ENCODE peak calls at places on chromosomes 5 and 9, in five cellular contexts. One of them, this sample, is unnamed.

GRCh38 chr9:88742483-88742882 is 207.5 kb downstream of the NXNL2 start:
- DNase-seq in neural progenitor cell: no peak
- DNase-seq in DND-41: no peak
- DNase-seq in mesendoderm: no peak
- DNase-seq in PC-3: peak
- DNase-seq in this sample: peak

GRCh38 chr9:120791161-120791560 is 2.1 kb downstream of the FBXW2 start:
- DNase-seq in neural progenitor cell: no peak
- DNase-seq in DND-41: no peak
- DNase-seq in mesendoderm: no peak
- DNase-seq in PC-3: peak
- DNase-seq in this sample: no peak

GRCh38 chr9:22084336-22085035 is 75.4 kb upstream of the CDKN2B start:
- DNase-seq in neural progenitor cell: no peak
- DNase-seq in DND-41: no peak
- DNase-seq in mesendoderm: peak
- DNase-seq in PC-3: peak
- DNase-seq in this sample: no peak

GRCh38 chr5:15601274-15601673 is 101.3 kb downstream of the FBXL7 start:
- DNase-seq in neural progenitor cell: no peak
- DNase-seq in DND-41: peak
- DNase-seq in mesendoderm: peak
- DNase-seq in PC-3: no peak
- DNase-seq in this sample: no peak

GRCh38 chr9:124869466-124869985 is 7.6 kb downstream of the ARPC5L start:
- DNase-seq in neural progenitor cell: peak
- DNase-seq in DND-41: peak
- DNase-seq in mesendoderm: no peak
- DNase-seq in PC-3: peak
- DNase-seq in this sample: peak

GRCh38 chr5:37871023-37871815 is 31.4 kb upstream of the GDNF start:
- DNase-seq in neural progenitor cell: no peak
- DNase-seq in DND-41: no peak
- DNase-seq in mesendoderm: no peak
- DNase-seq in PC-3: peak
- DNase-seq in this sample: no peak

GRCh38 chr9:89179920-89180667 is 1.5 kb upstream of the SHC3 start:
- DNase-seq in neural progenitor cell: peak
- DNase-seq in DND-41: peak
- DNase-seq in mesendoderm: peak
- DNase-seq in PC-3: peak
- DNase-seq in this sample: peak

GRCh38 chr5:138829341-138829740 is 45.8 kb downstream of the LRRTM2 start:
- DNase-seq in neural progenitor cell: no peak
- DNase-seq in DND-41: no peak
- DNase-seq in mesendoderm: no peak
- DNase-seq in PC-3: no peak
- DNase-seq in this sample: no peak

GRCh38 chr5:166499452-166500240 is 1791.8 kb upstream of the WWC1 start:
- DNase-seq in neural progenitor cell: no peak
- DNase-seq in DND-41: no peak
- DNase-seq in mesendoderm: no peak
- DNase-seq in PC-3: no peak
- DNase-seq in this sample: no peak

GRCh38 chr9:75903785-75904360 is 13.4 kb downstream of the PCSK5 start:
- DNase-seq in neural progenitor cell: no peak
- DNase-seq in DND-41: no peak
- DNase-seq in mesendoderm: peak
- DNase-seq in PC-3: no peak
- DNase-seq in this sample: no peak

GRCh38 chr5:56251918-56252553 is 18.9 kb upstream of the ANKRD55 start:
- DNase-seq in neural progenitor cell: no peak
- DNase-seq in DND-41: no peak
- DNase-seq in mesendoderm: no peak
- DNase-seq in PC-3: no peak
- DNase-seq in this sample: no peak

GRCh38 chr5:170813231-170813630 is 29.7 kb downstream of the GABRP start:
- DNase-seq in neural progenitor cell: no peak
- DNase-seq in DND-41: no peak
- DNase-seq in mesendoderm: no peak
- DNase-seq in PC-3: no peak
- DNase-seq in this sample: no peak

GRCh38 chr5:89457411-89458329 is 574.7 kb upstream of the MEF2C start:
- DNase-seq in neural progenitor cell: no peak
- DNase-seq in DND-41: no peak
- DNase-seq in mesendoderm: no peak
- DNase-seq in PC-3: peak
- DNase-seq in this sample: peak

GRCh38 chr5:79932510-79933504 is 58.3 kb downstream of the MTX3 start:
- DNase-seq in neural progenitor cell: no peak
- DNase-seq in DND-41: no peak
- DNase-seq in mesendoderm: no peak
- DNase-seq in PC-3: no peak
- DNase-seq in this sample: no peak

GRCh38 chr5:68419637-68420452 is 204.3 kb downstream of the PIK3R1 start:
- DNase-seq in neural progenitor cell: peak
- DNase-seq in DND-41: no peak
- DNase-seq in mesendoderm: no peak
- DNase-seq in PC-3: no peak
- DNase-seq in this sample: peak

GRCh38 chr5:80492741-80493140 is 4.8 kb downstream of the FAM151B start:
- DNase-seq in neural progenitor cell: no peak
- DNase-seq in DND-41: no peak
- DNase-seq in mesendoderm: no peak
- DNase-seq in PC-3: no peak
- DNase-seq in this sample: no peak

GRCh38 chr5:84642795-84643194 is 258.1 kb upstream of the EDIL3 start:
- DNase-seq in neural progenitor cell: no peak
- DNase-seq in DND-41: no peak
- DNase-seq in mesendoderm: no peak
- DNase-seq in PC-3: peak
- DNase-seq in this sample: no peak

GRCh38 chr9:21504113-21504512 is 22.0 kb upstream of the IFNE start:
- DNase-seq in neural progenitor cell: no peak
- DNase-seq in DND-41: no peak
- DNase-seq in mesendoderm: no peak
- DNase-seq in PC-3: no peak
- DNase-seq in this sample: no peak

GRCh38 chr9:83435301-83435700 is 102.9 kb downstream of the FRMD3 start:
- DNase-seq in neural progenitor cell: no peak
- DNase-seq in DND-41: no peak
- DNase-seq in mesendoderm: no peak
- DNase-seq in PC-3: no peak
- DNase-seq in this sample: no peak

GRCh38 chr9:136529516-136530471 is 16.1 kb downstream of the NOTCH1 start:
- DNase-seq in neural progenitor cell: peak
- DNase-seq in DND-41: peak
- DNase-seq in mesendoderm: peak
- DNase-seq in PC-3: no peak
- DNase-seq in this sample: no peak

GRCh38 chr5:160001457-160001856 is 7.5 kb upstream of the TTC1 start:
- DNase-seq in neural progenitor cell: no peak
- DNase-seq in DND-41: no peak
- DNase-seq in mesendoderm: no peak
- DNase-seq in PC-3: no peak
- DNase-seq in this sample: no peak

GRCh38 chr5:147935032-147935431 is 28.7 kb upstream of the C5orf46 start:
- DNase-seq in neural progenitor cell: peak
- DNase-seq in DND-41: no peak
- DNase-seq in mesendoderm: peak
- DNase-seq in PC-3: peak
- DNase-seq in this sample: no peak

GRCh38 chr5:41115281-41115680 is 44.1 kb upstream of the MROH2B start:
- DNase-seq in neural progenitor cell: no peak
- DNase-seq in DND-41: no peak
- DNase-seq in mesendoderm: no peak
- DNase-seq in PC-3: peak
- DNase-seq in this sample: no peak

GRCh38 chr5:622359-622758 is 10.2 kb downstream of the CEP72 start:
- DNase-seq in neural progenitor cell: no peak
- DNase-seq in DND-41: no peak
- DNase-seq in mesendoderm: no peak
- DNase-seq in PC-3: no peak
- DNase-seq in this sample: peak

GRCh38 chr9:31574006-31574750 is 810.3 kb upstream of the ACO1 start:
- DNase-seq in neural progenitor cell: no peak
- DNase-seq in DND-41: no peak
- DNase-seq in mesendoderm: peak
- DNase-seq in PC-3: peak
- DNase-seq in this sample: no peak

GRCh38 chr5:76524101-76524835 is 98.9 kb downstream of the F2RL2 start:
- DNase-seq in neural progenitor cell: no peak
- DNase-seq in DND-41: no peak
- DNase-seq in mesendoderm: no peak
- DNase-seq in PC-3: no peak
- DNase-seq in this sample: no peak

GRCh38 chr9:22037954-22038690 is 29.0 kb upstream of the CDKN2B start:
- DNase-seq in neural progenitor cell: no peak
- DNase-seq in DND-41: no peak
- DNase-seq in mesendoderm: no peak
- DNase-seq in PC-3: peak
- DNase-seq in this sample: no peak

GRCh38 chr5:169637856-169638190 is 748 bp downstream of the DOCK2 start:
- DNase-seq in neural progenitor cell: no peak
- DNase-seq in DND-41: peak
- DNase-seq in mesendoderm: peak
- DNase-seq in PC-3: no peak
- DNase-seq in this sample: no peak

GRCh38 chr9:137138058-137138697 is 776 bp upstream of the GRIN1 start:
- DNase-seq in neural progenitor cell: peak
- DNase-seq in DND-41: peak
- DNase-seq in mesendoderm: peak
- DNase-seq in PC-3: no peak
- DNase-seq in this sample: no peak

GRCh38 chr5:180618830-180619562 is 27.7 kb upstream of the SCGB3A1 start:
- DNase-seq in neural progenitor cell: peak
- DNase-seq in DND-41: no peak
- DNase-seq in mesendoderm: peak
- DNase-seq in PC-3: no peak
- DNase-seq in this sample: no peak

GRCh38 chr5:115267617-115268016 is 4.9 kb upstream of the PGGT1B start:
- DNase-seq in neural progenitor cell: no peak
- DNase-seq in DND-41: no peak
- DNase-seq in mesendoderm: no peak
- DNase-seq in PC-3: peak
- DNase-seq in this sample: no peak

GRCh38 chr5:139837711-139838380 is 42.2 kb downstream of the PSD2 start:
- DNase-seq in neural progenitor cell: no peak
- DNase-seq in DND-41: no peak
- DNase-seq in mesendoderm: no peak
- DNase-seq in PC-3: no peak
- DNase-seq in this sample: peak

GRCh38 chr9:114098021-114098659 is 952 bp downstream of the KIF12 start:
- DNase-seq in neural progenitor cell: peak
- DNase-seq in DND-41: no peak
- DNase-seq in mesendoderm: peak
- DNase-seq in PC-3: peak
- DNase-seq in this sample: peak

GRCh38 chr5:152701305-152701704 is 296.2 kb upstream of the NMUR2 start:
- DNase-seq in neural progenitor cell: no peak
- DNase-seq in DND-41: no peak
- DNase-seq in mesendoderm: no peak
- DNase-seq in PC-3: no peak
- DNase-seq in this sample: no peak

GRCh38 chr5:142364251-142365145 is 39.7 kb upstream of the SPRY4 start:
- DNase-seq in neural progenitor cell: no peak
- DNase-seq in DND-41: no peak
- DNase-seq in mesendoderm: peak
- DNase-seq in PC-3: no peak
- DNase-seq in this sample: peak
- H3K27ac ChIP-seq in neural progenitor cell: no peak
- H3K27ac ChIP-seq in DND-41: no peak
- H3K27ac ChIP-seq in mesendoderm: peak
- H3K27ac ChIP-seq in PC-3: no peak
- H3K27ac ChIP-seq in this sample: peak

GRCh38 chr5:110815916-110816605 is 77.3 kb downstream of the SLC25A46 start:
- DNase-seq in neural progenitor cell: no peak
- DNase-seq in DND-41: no peak
- DNase-seq in mesendoderm: no peak
- DNase-seq in PC-3: no peak
- DNase-seq in this sample: no peak

GRCh38 chr5:110812639-110813038 is 73.8 kb downstream of the SLC25A46 start:
- DNase-seq in neural progenitor cell: no peak
- DNase-seq in DND-41: no peak
- DNase-seq in mesendoderm: no peak
- DNase-seq in PC-3: no peak
- DNase-seq in this sample: no peak

DNA sequence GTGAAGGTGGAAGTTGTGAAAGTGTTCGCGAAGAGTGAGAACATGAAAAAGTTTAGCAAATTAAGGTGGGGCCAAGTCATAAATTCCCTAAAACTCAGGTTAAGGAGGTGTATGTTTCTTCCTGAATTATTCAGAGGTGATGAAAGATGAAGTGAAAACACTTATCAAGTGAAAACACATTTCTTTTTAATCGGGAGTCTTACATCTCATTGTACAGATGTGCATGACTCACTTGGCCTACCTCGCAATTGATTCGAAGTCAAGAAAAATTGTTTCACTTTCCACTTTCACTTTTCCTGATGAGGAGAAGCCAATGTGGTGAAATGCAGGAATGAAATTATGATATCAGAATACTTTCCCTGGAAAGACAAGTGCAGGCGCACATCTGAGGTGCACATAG is 78.6 kb downstream of the SLC25A46 start:
- DNase-seq in neural progenitor cell: no peak
- DNase-seq in DND-41: no peak
- DNase-seq in mesendoderm: no peak
- DNase-seq in PC-3: no peak
- DNase-seq in this sample: no peak
- H3K9ac ChIP-seq in neural progenitor cell: no peak
- H3K9ac ChIP-seq in DND-41: no peak
- H3K9ac ChIP-seq in mesendoderm: no peak
- H3K9ac ChIP-seq in PC-3: no peak
- H3K9ac ChIP-seq in this sample: no peak

GRCh38 chr9:94160594-94161501 is 76.6 kb downstream of the PTPDC1 start:
- DNase-seq in neural progenitor cell: no peak
- DNase-seq in DND-41: no peak
- DNase-seq in mesendoderm: peak
- DNase-seq in PC-3: no peak
- DNase-seq in this sample: no peak
- H3K27ac ChIP-seq in neural progenitor cell: no peak
- H3K27ac ChIP-seq in DND-41: no peak
- H3K27ac ChIP-seq in mesendoderm: no peak
- H3K27ac ChIP-seq in PC-3: no peak
- H3K27ac ChIP-seq in this sample: no peak

DNA sequence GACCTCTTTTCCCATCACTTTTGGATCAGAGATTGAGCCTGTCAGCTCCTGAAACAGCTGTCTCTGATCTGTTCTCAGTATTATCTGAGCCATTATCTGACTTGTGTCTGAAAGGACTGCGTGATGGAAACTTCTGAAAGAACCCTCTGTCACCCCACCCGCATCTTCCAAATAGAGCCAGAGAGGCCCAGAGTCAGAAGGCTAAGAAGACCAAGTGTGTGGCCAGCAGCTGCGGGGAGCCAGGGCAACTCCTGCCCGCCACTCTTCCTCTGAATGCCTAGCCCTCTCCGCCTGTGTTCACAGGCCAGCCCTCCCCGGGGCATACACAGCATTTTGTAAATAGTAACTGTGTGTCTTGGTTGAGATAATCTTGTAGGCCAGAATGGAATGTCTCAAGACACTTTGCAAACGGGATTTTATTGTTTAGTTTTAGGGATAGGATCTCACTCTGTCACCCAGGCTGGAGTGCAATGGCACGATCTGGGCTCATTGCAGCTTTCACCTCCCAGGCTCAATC is 92.7 kb downstream of the AOPEP start:
- DNase-seq in neural progenitor cell: no peak
- DNase-seq in DND-41: no peak
- DNase-seq in mesendoderm: no peak
- DNase-seq in PC-3: peak
- DNase-seq in this sample: peak
- H3K9ac ChIP-seq in neural progenitor cell: no peak
- H3K9ac ChIP-seq in DND-41: no peak
- H3K9ac ChIP-seq in mesendoderm: no peak
- H3K9ac ChIP-seq in PC-3: peak
- H3K9ac ChIP-seq in this sample: no peak

This sample was measured in kidney.